ENCODE peak calls at places on chromosomes 13 and 19, in eight cellular contexts. N is dorsolateral prefrontal cortex; L is lung; B is cardiac muscle cell; F is NCI-H524 treated with DMSO at 0.1 percent for 48 hours; X is HS-5; O is activated naive CD4-positive, alpha-beta T cell; G is GM13976. H is an unnamed sample.

GRCh38 chr19:28640506-28640905 is 572.4 kb downstream of the UQCRFS1 start:
- DNase-seq in O (no peak), X (no peak), G (no peak), N (no peak), F (no peak), L (no peak), B (no peak), H (no peak)

GRCh38 chr13:35179494-35179893 is 237.4 kb downstream of the NBEA start:
- DNase-seq in G (no peak), X (no peak), O (no peak), B (peak), N (no peak), F (no peak), L (no peak), H (no peak)

GRCh38 chr19:56101746-56102535 is 19.2 kb downstream of the ZNF787 start:
- DNase-seq in B (no peak), X (no peak), F (no peak), G (no peak), N (no peak), L (no peak), O (no peak), H (no peak)

GRCh38 chr13:49711218-49711863 is 20.1 kb upstream of the EBPL start:
- DNase-seq in L (no peak), X (peak), F (no peak), G (no peak), O (no peak), N (no peak), B (no peak), H (no peak)

GRCh38 chr19:39349326-39349725 is 7.1 kb downstream of the SAMD4B start:
- DNase-seq in G (no peak), O (no peak), B (no peak), L (no peak), F (no peak), X (no peak), N (no peak), H (no peak)

GRCh38 chr19:38047048-38047435 is 140.0 kb downstream of the SIPA1L3 start:
- DNase-seq in F (no peak), O (no peak), G (peak), X (no peak), N (no peak), L (no peak), B (no peak), H (no peak)

GRCh38 chr13:75120071-75120470 is 361.9 kb downstream of the TBC1D4 start:
- DNase-seq in G (no peak), O (no peak), L (no peak), N (no peak), B (no peak), F (no peak), X (no peak), H (no peak)

GRCh38 chr13:97185751-97186150 is 36.4 kb upstream of the MBNL2 start:
- DNase-seq in N (no peak), X (no peak), G (no peak), L (no peak), F (no peak), O (no peak), B (no peak), H (no peak)

GRCh38 chr13:35768551-35768950 is 292.1 kb upstream of the MAB21L1 start:
- DNase-seq in F (peak), N (no peak), B (no peak), O (no peak), G (no peak), L (no peak), X (peak), H (no peak)

GRCh38 chr13:79382545-79383275 is 23.3 kb downstream of the RBM26 start:
- DNase-seq in X (no peak), L (no peak), G (no peak), F (no peak), O (no peak), B (no peak), N (no peak), H (no peak)

GRCh38 chr13:77507931-77508776 is 27.4 kb upstream of the SCEL start:
- DNase-seq in O (no peak), X (peak), N (no peak), L (no peak), F (no peak), B (no peak), G (no peak), H (no peak)

GRCh38 chr13:22082030-22082429 is 411.2 kb downstream of the FGF9 start:
- DNase-seq in X (no peak), G (no peak), F (no peak), N (no peak), L (no peak), O (no peak), B (no peak), H (no peak)

GRCh38 chr13:33578786-33579185 is 239.2 kb upstream of the RFC3 start:
- DNase-seq in L (no peak), G (no peak), N (no peak), O (no peak), X (no peak), B (no peak), F (no peak), H (no peak)

GRCh38 chr13:83184819-83185218 is 697.5 kb downstream of the SLITRK1 start:
- DNase-seq in O (no peak), G (no peak), L (no peak), B (no peak), N (no peak), X (peak), F (no peak), H (no peak)

GRCh38 chr13:88235441-88235840 is 564.3 kb downstream of the SLITRK5 start:
- DNase-seq in F (no peak), X (no peak), N (no peak), L (no peak), G (no peak), B (no peak), O (no peak), H (no peak)

GRCh38 chr19:33271246-33272021 is 30.9 kb downstream of the CEBPA start:
- DNase-seq in F (peak), X (no peak), B (no peak), O (no peak), L (no peak), N (no peak), G (no peak), H (no peak)

GRCh38 chr19:40217027-40217810 is 965 bp downstream of the TTC9B start:
- DNase-seq in B (peak), O (no peak), G (no peak), F (no peak), X (no peak), N (no peak), L (peak), H (no peak)

GRCh38 chr19:48881741-48882657 is 9.8 kb downstream of the PPP1R15A start:
- DNase-seq in G (no peak), B (peak), O (no peak), F (no peak), X (no peak), N (no peak), L (no peak), H (no peak)

GRCh38 chr13:94678845-94679244 is 33.5 kb downstream of the SOX21 start:
- DNase-seq in G (no peak), B (no peak), L (no peak), N (no peak), F (no peak), O (no peak), X (no peak), H (no peak)

GRCh38 chr19:31054430-31054829 is 294.8 kb downstream of the TSHZ3 start:
- DNase-seq in G (no peak), B (peak), F (no peak), N (no peak), O (no peak), L (no peak), X (peak), H (no peak)